ENCODE peak calls at places on chromosomes 12 and 14, in five cellular contexts. W is NCI-H2081; Y is cardiac muscle cell; B is COR-L47; R is stimulated activated CD8-positive, alpha-beta memory T cell treated with anti-CD3 and anti-CD28 coated beads, Interleukin-4, amount 100 ng/mL, for 4 hours. N is an unnamed sample.

GRCh38 chr12:95699579-95699978 is 91.0 kb downstream of the NTN4 start:
- DNase-seq in B (no peak), Y (no peak), W (no peak), R (no peak), N (no peak)

GRCh38 chr12:71461787-71462328 is 22.3 kb downstream of the LGR5 start:
- DNase-seq in Y (no peak), W (no peak), R (no peak), B (no peak), N (no peak)

GRCh38 chr14:101900253-101900652 is 64.1 kb upstream of the DYNC1H1 start:
- DNase-seq in Y (no peak), W (no peak), R (no peak), B (no peak), N (no peak)

GRCh38 chr12:53042607-53043454 is 7.0 kb upstream of the TNS2 start:
- DNase-seq in R (no peak), B (no peak), W (no peak), Y (no peak), N (no peak)

GRCh38 chr12:106063826-106064575 is 74.8 kb downstream of the NUAK1 start:
- DNase-seq in W (no peak), R (no peak), B (no peak), Y (no peak), N (no peak)

GRCh38 chr14:69845787-69846186 is 33.4 kb upstream of the SMOC1 start:
- DNase-seq in W (peak), R (no peak), Y (no peak), B (no peak), N (no peak)

GRCh38 chr14:23056956-23057756 is at the start of gene CDH24:
- DNase-seq in B (no peak), W (no peak), Y (peak), R (no peak), N (no peak)

GRCh38 chr12:79083181-79083580 is 218.6 kb downstream of the SYT1 start:
- DNase-seq in W (peak), Y (peak), B (peak), R (no peak), N (peak)

GRCh38 chr12:44779766-44780165 is 96.3 kb downstream of the NELL2 start:
- DNase-seq in Y (no peak), W (no peak), R (no peak), B (no peak), N (no peak)

GRCh38 chr12:3003593-3003992 is 44.4 kb downstream of the TEAD4 start:
- DNase-seq in W (no peak), R (no peak), B (no peak), Y (no peak), N (no peak)

GRCh38 chr12:10722502-10722904 is 620 bp downstream of the YBX3 start:
- DNase-seq in B (no peak), W (peak), Y (peak), R (peak), N (no peak)

N was measured in NCI-H526.